ENCODE peak calls at places on chromosomes 5 and 9, in four cellular contexts. E is astrocyte of the spinal cord, S is tibial artery, W is uterus. A is an unnamed sample.

GRCh38 chr9:91315191-91315590 is 46.5 kb downstream of the AUH start:
- DNase-seq in E (no peak), S (no peak), W (no peak), A (no peak)

GRCh38 chr5:116394186-116394867 is 180.3 kb downstream of the SEMA6A start:
- DNase-seq in E (no peak), W (no peak), S (no peak), A (no peak)

GRCh38 chr5:3303777-3304176 is 291.9 kb upstream of the IRX1 start:
- DNase-seq in W (no peak), E (no peak), S (no peak), A (no peak)

GRCh38 chr5:158754018-158754514 is 345.6 kb downstream of the EBF1 start:
- DNase-seq in S (no peak), E (peak; percentile 56), W (no peak), A (no peak)

GRCh38 chr9:90102292-90102901 is 497.6 kb downstream of the GADD45G start:
- DNase-seq in S (peak; percentile 88), E (peak; percentile 86), W (peak; percentile 85), A (peak; percentile 83)

GRCh38 chr5:54159837-54160215 is 150.5 kb downstream of the ARL15 start:
- DNase-seq in S (no peak), E (no peak), W (no peak), A (no peak)

GRCh38 chr9:16337322-16338029 is 533.0 kb downstream of the BNC2 start:
- DNase-seq in W (no peak), S (no peak), E (peak; percentile 96), A (no peak)

GRCh38 chr9:14908221-14909206 is 1.7 kb downstream of the FREM1 start:
- DNase-seq in E (no peak), W (no peak), S (no peak), A (no peak)

GRCh38 chr9:84921175-84921574 is 251.6 kb downstream of the NTRK2 start:
- DNase-seq in W (no peak), E (no peak), S (no peak), A (no peak)

GRCh38 chr9:106218854-106219253 is 524.5 kb downstream of the TMEM38B start:
- DNase-seq in E (no peak), W (no peak), S (no peak), A (no peak)

GRCh38 chr5:94524841-94525697 is 93.3 kb downstream of the KIAA0825 start:
- DNase-seq in S (no peak), W (no peak), E (peak; percentile 49), A (peak; percentile 63)

GRCh38 chr9:134400283-134400682 is 74.0 kb downstream of the RXRA start:
- DNase-seq in S (no peak), W (no peak), E (no peak), A (no peak)

GRCh38 chr9:69430206-69430605 is 105.2 kb downstream of the ENTREP1 start:
- DNase-seq in E (no peak), W (no peak), S (no peak), A (no peak)

GRCh38 chr5:119341452-119342349 is 14.1 kb upstream of the TNFAIP8 start:
- DNase-seq in S (no peak), W (no peak), E (no peak), A (no peak)

GRCh38 chr9:124030969-124031451 is 19.4 kb downstream of the LHX2 start:
- DNase-seq in W (no peak), S (no peak), E (peak; percentile 28), A (no peak)

GRCh38 chr9:36765468-36766341 is 193.0 kb downstream of the MELK start:
- DNase-seq in E (peak; percentile 33), S (peak; percentile 76), W (peak; percentile 27), A (peak; percentile 96)
- H3K4me3 ChIP-seq in E (peak overlapping the region; percentile 12), S (peak overlapping the region; percentile 12), W (peak overlapping the region; percentile 24), A (peak overlapping the region; percentile 43)

DNA sequence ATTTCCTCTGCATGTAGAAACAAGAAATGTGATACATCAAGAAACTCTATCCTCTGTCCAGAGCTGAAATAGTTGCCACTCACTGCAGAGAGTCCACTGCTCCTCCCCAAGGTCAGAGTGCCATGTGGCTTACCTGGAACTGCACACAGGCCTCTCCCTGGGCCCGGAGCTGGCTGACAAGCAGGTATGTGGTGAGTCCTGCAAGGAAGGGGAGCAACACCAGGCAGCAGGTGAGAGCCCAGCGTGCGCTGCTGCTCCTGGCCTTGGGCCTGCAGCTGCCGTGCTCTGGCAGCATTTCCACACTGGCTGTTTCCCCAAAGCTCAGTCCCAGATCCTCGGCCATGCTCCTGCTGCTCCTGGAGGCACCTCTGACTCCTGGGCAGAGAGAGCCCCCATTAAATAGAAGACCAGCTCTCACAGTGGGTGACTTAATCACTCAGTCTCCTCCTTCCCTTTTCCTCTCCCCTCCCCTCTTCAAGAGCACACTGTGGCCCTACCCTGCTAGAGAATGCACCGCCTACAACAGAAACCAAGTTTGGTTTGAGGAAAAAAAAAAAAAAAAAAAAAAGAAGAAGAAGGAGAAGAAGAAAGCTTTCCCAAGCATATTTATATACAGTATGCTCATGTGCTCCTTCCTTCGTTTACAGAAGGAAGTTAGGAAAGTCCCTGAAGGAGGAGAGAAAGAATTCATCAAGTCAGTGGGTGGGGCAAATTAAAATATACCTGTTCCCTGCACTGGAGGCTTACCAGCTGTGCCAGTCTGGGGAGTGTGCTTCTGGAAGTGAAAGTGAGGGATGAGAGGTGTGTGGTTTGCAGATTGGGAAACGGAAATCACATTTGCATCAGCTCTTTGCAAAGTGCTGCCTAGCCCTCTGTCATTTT is at the start of gene TNFSF15:
- DNase-seq in S (no peak), W (no peak), E (no peak), A (peak; percentile 28)
- H3K4me3 ChIP-seq in S (no peak within 1 kb of the TSS), W (no peak within 1 kb of the TSS), E (no peak within 1 kb of the TSS), A (no peak within 1 kb of the TSS)

DNA sequence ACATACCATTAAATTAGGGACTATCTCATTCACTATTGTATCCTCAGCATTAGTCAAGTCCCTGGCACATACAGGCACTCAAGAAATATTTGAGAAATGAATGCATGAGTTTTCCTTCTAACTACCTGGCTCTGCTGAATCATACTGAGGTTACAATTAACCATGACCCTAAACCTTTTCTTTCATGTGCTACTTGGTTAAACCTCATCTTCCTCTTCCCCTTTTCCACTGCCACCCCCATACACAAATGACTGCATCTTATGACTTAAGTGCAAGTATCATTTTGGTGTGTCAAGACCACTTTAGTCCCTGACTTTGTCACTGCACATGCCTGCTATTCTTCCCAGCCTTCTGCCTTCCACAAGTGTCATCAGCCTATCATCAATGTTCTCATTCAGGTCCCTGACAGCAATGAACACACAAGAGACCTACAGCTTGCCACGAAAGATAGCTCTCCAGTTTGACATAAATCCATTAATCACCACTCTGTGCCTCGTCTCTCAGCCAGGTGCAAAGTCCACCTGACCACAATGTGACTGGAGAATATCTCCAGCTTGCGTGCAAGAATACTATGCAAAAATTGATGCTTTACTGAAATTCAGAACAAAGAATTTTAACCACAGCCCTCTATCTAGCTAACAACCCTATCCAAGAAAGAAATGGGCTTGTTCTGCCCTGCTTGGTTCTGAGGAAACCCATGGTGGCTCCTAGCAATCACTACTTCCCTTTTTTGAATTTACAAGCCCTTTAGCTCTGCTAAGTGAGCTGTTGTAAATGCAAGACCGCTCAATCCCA is 74.5 kb downstream of the MAPKAP1 start:
- DNase-seq in S (no peak), W (no peak), E (no peak), A (peak; percentile 49)
- H3K4me3 ChIP-seq in S (no peak overlapping the region), W (no peak overlapping the region), E (no peak overlapping the region), A (no peak overlapping the region)

GRCh38 chr5:111603446-111603827 is 91.1 kb upstream of the STARD4 start:
- DNase-seq in S (no peak), E (peak; percentile 54), W (no peak), A (no peak)

GRCh38 chr5:111602817-111603445 is 90.6 kb upstream of the STARD4 start:
- DNase-seq in W (no peak), E (no peak), S (no peak), A (no peak)

DNA sequence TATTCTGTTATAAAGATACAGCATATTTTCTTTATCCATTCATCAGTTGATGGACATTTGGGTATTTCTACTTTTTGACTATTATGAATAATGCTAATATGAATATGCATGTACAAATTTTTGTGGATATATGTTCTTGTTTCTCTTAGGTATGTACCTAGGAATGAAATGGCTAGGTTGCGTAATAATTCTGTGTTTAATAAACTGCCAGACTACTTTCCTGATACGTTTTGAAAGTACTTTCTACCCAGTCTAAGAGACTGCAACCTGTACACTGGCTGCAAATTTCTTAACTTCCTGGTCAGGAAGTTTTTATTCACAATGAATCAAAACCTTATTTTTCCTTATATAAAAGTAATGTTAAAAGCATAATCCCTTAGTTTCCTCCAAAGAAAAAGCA is 93.9 kb upstream of the STARD4 start:
- DNase-seq in S (no peak), E (no peak), W (no peak), A (no peak)
- H3K4me3 ChIP-seq in S (no peak overlapping the region), E (no peak overlapping the region), W (no peak overlapping the region), A (no peak overlapping the region)

GRCh38 chr5:147455321-147455720 is 54.5 kb downstream of the DPYSL3 start:
- DNase-seq in S (peak; percentile 68), W (peak; percentile 86), E (peak; percentile 83), A (peak; percentile 5)

GRCh38 chr5:147450596-147450995 is 59.3 kb downstream of the DPYSL3 start:
- DNase-seq in W (no peak), E (no peak), S (no peak), A (no peak)

GRCh38 chr5:147453901-147454814 is 55.7 kb downstream of the DPYSL3 start:
- DNase-seq in W (peak; percentile 91), E (peak; percentile 95), S (peak; percentile 95), A (peak; percentile 44)

GRCh38 chr5:147451125-147451524 is 58.7 kb downstream of the DPYSL3 start:
- DNase-seq in W (no peak), S (no peak), E (no peak), A (no peak)

GRCh38 chr5:147452137-147452838 is 57.6 kb downstream of the DPYSL3 start:
- DNase-seq in S (peak; percentile 66), W (peak; percentile 40), E (peak; percentile 39), A (no peak)
- H3K4me3 ChIP-seq in S (peak overlapping the region; percentile 95), W (peak overlapping the region; percentile 96), E (peak overlapping the region; percentile 90), A (no peak overlapping the region)

GRCh38 chr9:81613002-81613750 is 76.2 kb downstream of the TLE1 start:
- DNase-seq in E (peak; percentile 73), S (peak; percentile 86), W (peak; percentile 76), A (no peak)
- H3K4me3 ChIP-seq in E (no peak overlapping the region), S (peak overlapping the region; percentile 1), W (no peak overlapping the region), A (no peak overlapping the region)

DNA sequence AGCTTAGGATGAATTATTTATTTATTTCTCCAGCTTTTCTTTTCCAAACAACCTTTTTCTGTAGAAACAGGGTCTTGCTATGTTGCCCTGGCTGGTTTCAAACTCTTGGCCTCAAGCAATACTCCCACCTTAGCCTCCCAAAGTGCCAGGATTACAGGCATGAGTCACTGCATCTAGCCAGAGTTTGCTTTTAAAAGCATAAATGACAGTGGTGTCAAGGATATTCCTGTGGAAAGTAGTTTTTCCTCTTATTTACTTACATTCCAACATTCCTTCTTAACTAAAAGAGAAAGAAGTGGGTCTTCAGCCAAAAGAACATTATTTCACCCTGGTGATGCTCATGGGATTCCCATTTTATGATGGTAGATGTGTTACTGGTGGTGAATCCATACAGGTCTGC is 62.4 kb downstream of the GRIA1 start:
- DNase-seq in E (no peak), W (no peak), S (no peak), A (no peak)
- H3K4me3 ChIP-seq in E (no peak overlapping the region), W (no peak overlapping the region), S (no peak overlapping the region), A (no peak overlapping the region)